ENCODE peak calls at places on chromosomes 13 and 19, in four cellular contexts. Q, P, L and A are unnamed samples.

GRCh38 chr19:21850636-21851255 is 14.8 kb upstream of the ZNF43 start:
- DNase-seq in Q (no peak), P (no peak), L (no peak), A (no peak)

GRCh38 chr13:113548171-113548641 is 36.3 kb upstream of the TFDP1 start:
- DNase-seq in Q (no peak), P (no peak), L (peak), A (no peak)

GRCh38 chr19:49758292-49758691 is 4.8 kb downstream of the TSKS start:
- DNase-seq in Q (peak), P (no peak), L (no peak), A (no peak)

GRCh38 chr19:38711726-38712153 is 32.5 kb downstream of the CAPN12 start:
- DNase-seq in Q (peak), P (no peak), L (no peak), A (no peak)

GRCh38 chr19:35166100-35167063 is 11.8 kb downstream of the FXYD5 start:
- DNase-seq in Q (no peak), P (no peak), L (peak), A (no peak)

GRCh38 chr13:99977334-99977911 is 4.2 kb upstream of the ZIC2 start:
- DNase-seq in Q (no peak), P (no peak), L (no peak), A (no peak)

GRCh38 chr19:34432797-34433196 is 4.6 kb downstream of the UBA2 start:
- DNase-seq in Q (no peak), P (no peak), L (no peak), A (no peak)

GRCh38 chr19:11767633-11768133 is 883 bp downstream of the ZNF441 start:
- DNase-seq in Q (peak), P (peak), L (no peak), A (peak)

GRCh38 chr19:22625266-22626035 is 8.7 kb upstream of the ZNF492 start:
- DNase-seq in Q (no peak), P (no peak), L (no peak), A (no peak)

GRCh38 chr13:48121733-48122132 is 26.8 kb upstream of the MED4 start:
- DNase-seq in Q (no peak), P (no peak), L (no peak), A (no peak)

GRCh38 chr13:101523732-101524131 is 71.3 kb downstream of the ITGBL1 start:
- DNase-seq in Q (peak), P (no peak), L (no peak), A (no peak)

GRCh38 chr19:22619932-22620331 is 14.2 kb upstream of the ZNF492 start:
- DNase-seq in Q (no peak), P (no peak), L (no peak), A (no peak)

GRCh38 chr19:29370276-29370675 is 155.5 kb upstream of the VSTM2B start:
- DNase-seq in Q (no peak), P (no peak), L (peak), A (no peak)

GRCh38 chr13:40120288-40120687 is 464.8 kb downstream of the COG6 start:
- DNase-seq in Q (no peak), P (no peak), L (no peak), A (no peak)

GRCh38 chr13:49690133-49690989 is 925 bp downstream of the EBPL start:
- DNase-seq in Q (peak), P (peak), L (no peak), A (peak)

GRCh38 chr13:27131202-27131623 is 40.4 kb downstream of the USP12 start:
- DNase-seq in Q (peak), P (peak), L (peak), A (peak)

GRCh38 chr13:91286317-91286716 is 61.2 kb upstream of the MIR17HG start:
- DNase-seq in Q (no peak), P (no peak), L (no peak), A (no peak)

GRCh38 chr13:83568019-83568418 is 314.3 kb downstream of the SLITRK1 start:
- DNase-seq in Q (no peak), P (no peak), L (no peak), A (no peak)

GRCh38 chr13:96958286-96958891 is 35.9 kb downstream of the OXGR1 start:
- DNase-seq in Q (peak), P (peak), L (no peak), A (no peak)

GRCh38 chr13:22848539-22849052 is 332.2 kb upstream of the SGCG start:
- DNase-seq in Q (no peak), P (no peak), L (peak), A (no peak)

GRCh38 chr19:2049741-2050348 is 1.2 kb downstream of the MKNK2 start:
- DNase-seq in Q (peak), P (peak), L (peak), A (peak)
- TF ChIP-seq CTCF in Q (no peak), P (no peak), L (no peak), A (no peak)

GRCh38 chr19:6930190-6930589 is 42.8 kb downstream of the ADGRE1 start:
- DNase-seq in Q (no peak), P (no peak), L (no peak), A (no peak)

GRCh38 chr19:6925801-6926751 is 38.7 kb downstream of the ADGRE1 start:
- DNase-seq in Q (no peak), P (peak), L (no peak), A (no peak)
- TF ChIP-seq CTCF in Q (no peak), P (peak), L (no peak), A (no peak)

GRCh38 chr13:74667656-74668055 is 533.5 kb upstream of the KLF12 start:
- DNase-seq in Q (no peak), P (no peak), L (no peak), A (no peak)

GRCh38 chr13:74662895-74663294 is 528.7 kb upstream of the KLF12 start:
- DNase-seq in Q (no peak), P (no peak), L (no peak), A (no peak)

GRCh38 chr13:74657765-74658164 is 523.6 kb upstream of the KLF12 start:
- DNase-seq in Q (no peak), P (no peak), L (no peak), A (no peak)

DNA sequence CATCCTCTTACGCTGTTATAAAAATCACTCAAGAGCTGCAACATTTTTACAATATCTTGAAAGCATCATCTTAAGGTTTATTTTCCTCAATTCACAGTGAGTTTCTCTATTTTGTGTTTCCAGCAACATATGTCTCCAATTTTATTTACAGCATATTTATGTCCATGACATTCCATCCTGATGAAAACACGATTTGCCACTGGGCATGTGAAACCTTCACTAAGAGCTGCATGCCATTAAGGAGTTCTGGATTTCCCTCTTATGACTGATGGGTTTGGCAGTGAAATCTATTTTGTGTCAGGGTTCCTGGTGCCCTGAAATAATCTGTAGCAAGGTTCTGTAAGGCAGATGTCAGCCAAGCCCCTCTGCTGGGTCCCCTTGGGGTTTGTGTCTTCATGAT is 527.6 kb upstream of the KLF12 start:
- DNase-seq in Q (no peak), P (no peak), L (no peak), A (no peak)
- TF ChIP-seq CTCF in Q (no peak), P (no peak), L (no peak), A (no peak)

GRCh38 chr19:33402421-33403220 is 29.1 kb downstream of the CEBPG start:
- DNase-seq in Q (no peak), P (peak), L (no peak), A (no peak)
- TF ChIP-seq CTCF in Q (no peak), P (peak), L (no peak), A (no peak)

DNA sequence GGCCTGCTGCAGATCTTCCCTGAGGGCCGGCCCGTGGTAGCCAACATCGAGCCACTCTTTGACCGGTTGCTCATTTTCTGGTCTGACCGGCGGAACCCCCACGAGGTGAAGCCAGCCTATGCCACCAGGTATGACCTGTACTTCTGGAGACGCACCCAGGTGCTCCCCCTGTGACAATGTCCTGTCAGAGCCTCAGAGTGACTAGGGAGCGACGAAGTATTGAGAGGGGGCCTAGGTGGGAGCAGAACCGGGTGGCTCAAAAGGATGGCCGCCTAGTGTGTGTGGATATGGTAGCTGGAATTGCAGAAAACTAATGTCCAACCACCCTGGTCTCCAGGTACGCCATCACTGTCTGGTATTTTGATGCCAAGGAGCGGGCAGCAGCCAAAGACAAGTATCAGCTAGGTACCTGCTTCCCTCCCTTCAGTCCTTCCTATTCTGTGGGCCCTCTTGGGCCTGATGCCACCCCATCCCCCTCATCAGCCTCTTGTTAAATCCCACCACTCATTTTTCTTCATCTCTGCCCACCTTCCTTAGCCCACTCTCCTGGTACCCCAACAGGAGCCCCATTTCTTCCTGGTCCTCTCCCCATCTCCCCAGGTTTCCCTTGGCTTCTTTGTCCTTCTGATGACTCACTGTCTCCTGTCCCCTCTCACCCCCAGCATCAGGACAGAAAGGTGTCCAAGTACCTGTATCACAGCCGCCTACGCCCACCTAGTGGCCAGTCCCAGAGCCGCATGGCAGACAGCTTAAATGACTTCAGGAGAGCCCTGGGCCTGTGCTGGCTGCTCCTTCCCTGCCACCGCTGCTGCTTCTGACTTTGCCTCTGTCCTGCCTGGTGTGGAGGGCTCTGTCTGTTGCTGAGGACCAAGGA is 8.4 kb downstream of the EGLN2 start:
- DNase-seq in Q (no peak), P (no peak), L (peak), A (peak)
- TF ChIP-seq CTCF in Q (peak), P (peak), L (peak), A (peak)

GRCh38 chr19:41888926-41889325 is 5.9 kb downstream of the ARHGEF1 start:
- DNase-seq in Q (no peak), P (no peak), L (no peak), A (no peak)
- TF ChIP-seq CTCF in Q (no peak), P (no peak), L (no peak), A (no peak)

DNA sequence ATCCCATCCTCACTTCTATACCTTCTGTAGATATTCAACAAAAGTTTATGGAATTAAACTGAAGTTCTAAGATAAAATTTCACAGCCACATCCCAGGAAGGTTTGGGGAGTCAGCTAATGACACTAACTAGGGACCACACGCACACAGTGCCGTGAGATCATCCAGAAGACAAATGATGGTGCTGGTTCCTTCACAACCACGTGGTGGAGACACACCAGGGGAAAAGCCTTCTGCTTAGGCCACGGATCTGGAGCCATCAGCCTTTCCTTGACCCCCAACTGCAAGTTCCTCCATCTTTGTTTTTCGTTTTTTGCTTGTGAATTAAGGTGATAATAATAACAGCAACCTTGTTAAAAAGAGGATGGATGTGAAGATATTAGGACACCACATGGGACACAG is 241.6 kb upstream of the MAB21L1 start:
- DNase-seq in Q (no peak), P (no peak), L (no peak), A (no peak)
- TF ChIP-seq CTCF in Q (no peak), P (no peak), L (no peak), A (no peak)

GRCh38 chr13:73751290-73751689 is 382.9 kb downstream of the KLF12 start:
- DNase-seq in Q (no peak), P (no peak), L (no peak), A (no peak)
- TF ChIP-seq CTCF in Q (no peak), P (no peak), L (no peak), A (no peak)

GRCh38 chr19:14006085-14006765 is at the start of gene RFX1:
- DNase-seq in Q (peak), P (peak), L (peak), A (peak)
- TF ChIP-seq CTCF in Q (no peak), P (no peak), L (no peak), A (no peak)

DNA sequence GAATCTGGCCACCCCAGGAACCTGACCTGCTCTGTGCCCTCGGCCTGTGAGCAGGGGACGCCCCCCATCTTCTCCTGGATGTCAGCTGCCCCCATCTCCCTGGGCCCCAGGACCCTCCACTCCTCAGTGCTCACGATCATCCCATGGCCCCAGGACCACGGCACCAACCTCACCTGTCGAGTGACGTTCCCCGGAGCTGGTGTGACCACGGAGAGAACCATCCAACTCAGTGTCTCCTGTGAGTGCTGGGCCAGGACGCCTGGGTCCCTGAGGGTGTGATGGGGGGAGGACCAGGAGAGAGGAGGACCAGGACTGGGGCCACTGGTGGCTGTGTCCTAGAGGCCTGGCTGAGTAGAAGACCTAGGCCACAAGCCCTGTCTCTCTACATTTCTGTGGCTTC is 13.0 kb upstream of the CD33 start:
- DNase-seq in Q (no peak), P (no peak), L (no peak), A (no peak)
- TF ChIP-seq CTCF in Q (no peak), P (no peak), L (no peak), A (no peak)